ENCODE peak calls at places on chromosome 13, in five cellular contexts. R is PC-3, Y is AG09309, J is IMR-90, C is endothelial cell. Q is an unnamed sample.
A peak's percentile ranks its signal among the peaks of the same experiment; 100 is the strongest.

GRCh38 chr13:61874970-61875579 is 459.4 kb upstream of the PCDH20 start:
- DNase-seq in J (no peak), C (no peak), R (no peak), Y (no peak), Q (no peak)

GRCh38 chr13:106173891-106174610 is 361.4 kb downstream of the EFNB2 start:
- DNase-seq in J (no peak), C (no peak), Y (no peak), R (no peak), Q (no peak)

GRCh38 chr13:89755729-89756492 is 1591.6 kb upstream of the MIR17HG start:
- DNase-seq in J (no peak), R (no peak), Y (no peak), C (no peak), Q (no peak)

GRCh38 chr13:23724196-23724970 is 154.2 kb downstream of the TNFRSF19 start:
- DNase-seq in R (peak; percentile 49), Y (no peak), J (peak; percentile 71), C (no peak), Q (no peak)

GRCh38 chr13:99686944-99687382 is 185.7 kb downstream of the TM9SF2 start:
- DNase-seq in R (no peak), C (peak; percentile 10), Y (no peak), J (no peak), Q (no peak)

GRCh38 chr13:40185393-40185792 is 481.0 kb downstream of the FOXO1 start:
- DNase-seq in Y (no peak), R (no peak), C (no peak), J (no peak), Q (no peak)

GRCh38 chr13:72565893-72566292 is 161.5 kb downstream of the MZT1 start:
- DNase-seq in R (peak; percentile 53), Y (no peak), C (no peak), J (peak; percentile 15), Q (no peak)

GRCh38 chr13:34587586-34587985 is 354.5 kb upstream of the NBEA start:
- DNase-seq in Y (no peak), R (no peak), C (no peak), J (no peak), Q (no peak)

GRCh38 chr13:68124437-68125086 is 894.4 kb upstream of the PCDH9 start:
- DNase-seq in J (no peak), Y (no peak), R (no peak), C (no peak), Q (no peak)

GRCh38 chr13:31587696-31588266 is 151.5 kb upstream of the RXFP2 start:
- DNase-seq in R (no peak), J (no peak), C (no peak), Y (no peak), Q (no peak)

GRCh38 chr13:94674609-94675348 is 37.6 kb downstream of the SOX21 start:
- DNase-seq in J (peak; percentile 30), C (peak; percentile 71), R (peak; percentile 72), Y (no peak), Q (peak; percentile 8)

GRCh38 chr13:112686987-112687386 is 2.9 kb upstream of the ATP11A start:
- DNase-seq in R (no peak), Y (no peak), C (no peak), J (no peak), Q (no peak)

GRCh38 chr13:102510072-102510471 is 86.7 kb upstream of the TPP2 start:
- DNase-seq in Y (no peak), J (no peak), R (no peak), C (no peak), Q (no peak)

GRCh38 chr13:38804536-38804935 is 117.7 kb downstream of the FREM2 start:
- DNase-seq in Y (no peak), J (no peak), C (no peak), R (peak; percentile 23), Q (no peak)

GRCh38 chr13:23992722-23993438 is 95.6 kb upstream of the C1QTNF9B start:
- DNase-seq in C (no peak), J (no peak), Y (no peak), R (no peak), Q (no peak)

GRCh38 chr13:46274094-46274698 is 62.5 kb downstream of the LRRC63 start:
- DNase-seq in Y (no peak), C (no peak), J (no peak), R (no peak), Q (no peak)

GRCh38 chr13:60174113-60174512 is 10.4 kb upstream of the DIAPH3 start:
- DNase-seq in Y (no peak), C (no peak), R (no peak), J (no peak), Q (no peak)

GRCh38 chr13:60167121-60167520 is 3.4 kb upstream of the DIAPH3 start:
- DNase-seq in J (no peak), R (no peak), C (no peak), Y (no peak), Q (no peak)

GRCh38 chr13:60165391-60166099 is 1.8 kb upstream of the DIAPH3 start:
- DNase-seq in J (peak; percentile 75), C (no peak), Y (no peak), R (no peak), Q (no peak)

GRCh38 chr13:60170414-60170813 is 6.7 kb upstream of the DIAPH3 start:
- DNase-seq in C (no peak), R (no peak), Y (no peak), J (no peak), Q (no peak)

DNA sequence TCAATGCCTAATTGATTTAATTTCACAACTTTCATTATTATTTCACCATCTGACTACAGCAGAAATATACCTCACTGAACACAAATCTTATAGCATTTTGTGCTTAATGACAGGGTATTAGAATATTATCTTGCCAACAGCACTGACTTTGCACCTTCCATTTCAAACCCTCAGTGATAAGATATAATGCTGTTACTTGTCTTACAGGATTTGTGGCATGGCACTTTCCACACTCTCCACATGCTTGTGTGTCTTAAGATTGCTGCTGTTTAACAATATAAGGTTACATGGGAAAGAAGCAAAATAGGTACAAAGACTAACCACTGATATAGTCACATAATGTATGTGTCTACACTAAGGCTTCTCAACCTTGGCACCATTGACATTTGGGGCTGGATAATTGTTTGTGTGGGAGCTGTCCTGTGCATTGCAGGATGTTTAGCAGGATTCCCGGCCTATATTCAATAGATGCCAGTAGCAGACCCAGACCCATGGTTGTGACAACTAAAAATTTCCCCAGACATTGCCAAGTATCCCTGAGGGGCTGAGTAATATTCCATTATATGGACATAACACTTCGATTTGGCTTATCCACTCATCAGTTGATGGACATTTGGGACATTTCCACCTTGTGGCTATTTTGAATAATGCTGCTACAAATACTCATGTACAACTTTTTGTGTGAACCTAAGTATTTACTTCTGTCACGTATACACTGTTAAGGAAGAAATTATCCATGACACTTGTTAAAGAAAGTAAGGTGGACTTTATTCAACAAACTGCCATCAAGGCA is 5.7 kb upstream of the DIAPH3 start:
- DNase-seq in J (no peak), C (no peak), Y (no peak), R (peak; percentile 12), Q (no peak)
- TF ChIP-seq CTCF in J (peak; percentile 4), C (peak; percentile 21), Y (no peak), R (peak; percentile 35), Q (no peak)

GRCh38 chr13:45209229-45209628 is 8.4 kb upstream of the KCTD4 start:
- DNase-seq in R (peak; percentile 59), C (no peak), J (peak; percentile 62), Y (no peak), Q (no peak)

GRCh38 chr13:45206340-45206739 is 5.5 kb upstream of the KCTD4 start:
- DNase-seq in C (no peak), R (peak; percentile 89), J (peak; percentile 96), Y (peak; percentile 77), Q (peak; percentile 52)

GRCh38 chr13:45205124-45205523 is 4.3 kb upstream of the KCTD4 start:
- DNase-seq in Y (no peak), C (no peak), J (no peak), R (no peak), Q (no peak)

GRCh38 chr13:45207319-45207718 is 6.5 kb upstream of the KCTD4 start:
- DNase-seq in R (no peak), C (no peak), J (no peak), Y (no peak), Q (no peak)

GRCh38 chr13:45208132-45208531 is 7.3 kb upstream of the KCTD4 start:
- DNase-seq in J (no peak), C (no peak), R (no peak), Y (no peak), Q (no peak)
- TF ChIP-seq CTCF in J (no peak), C (no peak), R (no peak), Y (no peak), Q (no peak)

GRCh38 chr13:93004919-93005318 is 221.7 kb upstream of the GPC6 start:
- DNase-seq in R (no peak), C (no peak), Y (peak; percentile 4), J (peak; percentile 13), Q (no peak)
- TF ChIP-seq CTCF in R (peak; percentile 21), C (no peak), Y (peak; percentile 36), J (no peak), Q (no peak)

GRCh38 chr13:98225036-98225940 is 48.2 kb upstream of the RNF113B start:
- DNase-seq in R (no peak), J (no peak), Y (no peak), C (no peak), Q (no peak)
- TF ChIP-seq CTCF in R (no peak), J (no peak), Y (no peak), C (no peak), Q (no peak)

GRCh38 chr13:33017410-33017929 is 1.2 kb downstream of the KL start:
- DNase-seq in C (peak; percentile 62), Y (no peak), R (no peak), J (peak; percentile 6), Q (no peak)
- TF ChIP-seq CTCF in C (peak; percentile 58), Y (no peak), R (no peak), J (peak; percentile 19), Q (no peak)

GRCh38 chr13:75353786-75354193 is 128.2 kb downstream of the TBC1D4 start:
- DNase-seq in R (no peak), C (no peak), J (peak; percentile 39), Y (no peak), Q (no peak)
- TF ChIP-seq CTCF in R (no peak), C (no peak), J (no peak), Y (no peak), Q (no peak)

DNA sequence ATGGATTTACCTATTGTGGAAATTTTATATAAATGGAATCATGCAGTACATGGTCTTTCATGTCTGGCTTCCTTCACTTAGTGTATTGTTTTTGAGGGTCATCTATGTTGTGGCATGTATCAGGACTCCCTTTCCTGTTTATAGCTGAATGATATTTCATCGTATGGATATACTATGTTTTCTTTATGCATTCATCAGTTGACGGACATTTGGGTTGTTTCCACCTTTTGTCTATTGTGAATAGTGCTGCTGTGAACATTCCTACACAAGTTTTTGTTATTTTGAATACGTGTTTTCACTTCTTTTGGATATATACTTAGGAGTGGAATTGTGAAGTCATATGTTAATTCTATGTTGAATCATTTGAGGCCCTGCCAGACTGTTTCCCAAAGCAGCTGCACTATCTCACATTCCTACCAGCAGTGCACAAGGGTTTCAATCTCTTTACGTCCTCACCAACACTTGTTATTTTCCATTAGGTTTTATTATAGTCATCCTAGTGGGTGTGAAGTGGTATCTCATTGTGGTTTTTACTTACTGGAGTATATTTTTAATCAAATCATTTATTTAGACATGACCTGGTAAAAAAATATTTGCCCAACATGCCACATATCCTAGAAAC is 262.7 kb downstream of the DLEU7 start:
- DNase-seq in Y (peak; percentile 55), R (no peak), C (no peak), J (peak; percentile 80), Q (no peak)
- TF ChIP-seq CTCF in Y (peak; percentile 48), R (no peak), C (no peak), J (peak; percentile 31), Q (no peak)

DNA sequence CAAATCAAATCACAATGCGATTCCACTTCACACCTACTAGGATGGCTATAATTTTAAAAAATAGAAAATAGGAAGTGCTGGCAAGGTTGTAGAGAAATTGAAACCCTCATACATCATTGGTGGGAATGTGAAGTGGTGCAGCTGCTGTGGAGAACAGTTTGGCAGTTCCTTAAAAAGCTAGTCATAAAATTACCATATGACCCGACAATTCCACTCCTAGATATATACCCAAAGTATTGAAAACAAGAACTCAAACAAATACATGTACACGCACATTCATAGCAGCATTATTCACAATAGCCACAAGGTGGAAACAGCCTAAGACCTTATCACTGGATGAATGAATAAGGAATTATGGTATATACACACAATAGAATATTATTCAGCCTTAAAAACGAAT is 12.0 kb downstream of the HMGB1 start:
- DNase-seq in J (peak; percentile 37), C (no peak), Y (no peak), R (peak; percentile 53), Q (no peak)
- TF ChIP-seq CTCF in J (peak; percentile 16), C (peak; percentile 17), Y (peak; percentile 11), R (peak; percentile 51), Q (no peak)

Q was measured in AG09319.